ENCODE peak calls at places on chromosomes 5 and 9, in four cellular contexts. J, S, D and A are unnamed samples.
A peak's percentile ranks its signal among the peaks of the same experiment; 100 is the strongest.

GRCh38 chr5:155631116-155631515 is 617.6 kb downstream of the KIF4B start:
- DNase-seq in J (no peak), S (no peak), D (peak; percentile 3), A (no peak)

GRCh38 chr5:172751761-172752510 is 19.1 kb downstream of the DUSP1 start:
- DNase-seq in J (no peak), S (no peak), D (no peak), A (no peak)

GRCh38 chr5:53333160-53333559 is 147.3 kb upstream of the FST start:
- DNase-seq in J (no peak), S (no peak), D (peak; percentile 69), A (no peak)

GRCh38 chr9:9004844-9005243 is 1205.3 kb upstream of the DMAC1 start:
- DNase-seq in J (no peak), S (no peak), D (no peak), A (no peak)

GRCh38 chr9:136946228-136946892 is 1.3 kb downstream of the C8G start:
- DNase-seq in J (no peak), S (no peak), D (no peak), A (no peak)

GRCh38 chr5:96582343-96582742 is 79.8 kb upstream of the CAST start:
- DNase-seq in J (no peak), S (no peak), D (peak; percentile 76), A (no peak)

GRCh38 chr9:32394381-32395049 is 10.1 kb downstream of the ACO1 start:
- DNase-seq in J (no peak), S (no peak), D (peak; percentile 24), A (no peak)

GRCh38 chr9:135216666-135217431 is 129.4 kb downstream of the OLFM1 start:
- DNase-seq in J (no peak), S (no peak), D (no peak), A (no peak)

GRCh38 chr9:123081824-123082223 is 48.4 kb downstream of the GPR21 start:
- DNase-seq in J (no peak), S (no peak), D (peak; percentile 57), A (peak; percentile 17)

GRCh38 chr9:111094433-111095421 is 56.5 kb upstream of the LPAR1 start:
- DNase-seq in J (no peak), S (no peak), D (peak; percentile 88), A (no peak)

GRCh38 chr9:135144581-135145108 is 57.2 kb downstream of the OLFM1 start:
- DNase-seq in J (no peak), S (no peak), D (no peak), A (no peak)

GRCh38 chr9:22342489-22343217 is 104.0 kb upstream of the DMRTA1 start:
- DNase-seq in J (no peak), S (no peak), D (peak; percentile 74), A (no peak)

GRCh38 chr9:101536351-101536750 is 2.7 kb downstream of the RNF20 start:
- DNase-seq in J (no peak), S (no peak), D (peak; percentile 52), A (no peak)

GRCh38 chr5:116421080-116421629 is 153.5 kb downstream of the SEMA6A start:
- DNase-seq in J (no peak), S (no peak), D (no peak), A (peak; percentile 48)